ENCODE peak calls at places on chromosomes 2 and 18, in eight cellular contexts. I is body of pancreas, R is endodermal cell, S is sigmoid colon, Z is GM23248, L is MM.1S, J is K562, G is foreskin keratinocyte. W is an unnamed sample. For H3K4me1, the result is how much of the 10 kb centered on the place peaks cover.

GRCh38 chr2:158211516-158211915 is 109.8 kb downstream of the UPP2 start:
- DNase-seq in I (no peak), R (no peak), S (no peak), Z (peak), L (no peak), J (no peak), G (peak), W (no peak)

GRCh38 chr2:25825238-25825637 is 53.0 kb downstream of the ASXL2 start:
- DNase-seq in I (no peak), R (no peak), S (no peak), Z (no peak), L (no peak), J (no peak), G (no peak), W (no peak)

GRCh38 chr2:197793456-197793855 is 8.3 kb upstream of the BOLL start:
- DNase-seq in I (no peak), R (no peak), S (no peak), Z (no peak), L (no peak), J (no peak), G (no peak), W (no peak)

GRCh38 chr18:33959609-33960008 is 265.1 kb downstream of the NOL4 start:
- DNase-seq in I (no peak), R (no peak), S (no peak), Z (no peak), L (no peak), J (no peak), G (no peak), W (no peak)

GRCh38 chr2:75870654-75871137 is 160.0 kb upstream of the GCFC2 start:
- DNase-seq in I (no peak), R (peak), S (no peak), Z (no peak), L (peak), J (no peak), G (no peak), W (no peak)

GRCh38 chr2:55416826-55417568 is 2.7 kb downstream of the CCDC88A start:
- DNase-seq in I (no peak), R (no peak), S (no peak), Z (no peak), L (no peak), J (no peak), G (no peak), W (no peak)

GRCh38 chr2:224685120-224685519 is 31.0 kb downstream of the CCDC195 start:
- DNase-seq in I (no peak), R (no peak), S (no peak), Z (no peak), L (no peak), J (no peak), G (no peak), W (no peak)

GRCh38 chr2:23287250-23287704 is 97.7 kb upstream of the KLHL29 start:
- DNase-seq in I (no peak), R (no peak), S (peak), Z (peak), L (no peak), J (no peak), G (peak), W (no peak)

GRCh38 chr2:208879666-208880065 is 473.1 kb downstream of the PTH2R start:
- DNase-seq in I (no peak), R (no peak), S (no peak), Z (no peak), L (no peak), J (no peak), G (peak), W (no peak)

GRCh38 chr18:2302628-2303516 is 268.4 kb downstream of the METTL4 start:
- DNase-seq in I (no peak), R (no peak), S (no peak), Z (peak), L (no peak), J (peak), G (peak), W (no peak)

GRCh38 chr2:237299897-237300296 is 114.1 kb downstream of the COL6A3 start:
- DNase-seq in I (no peak), R (no peak), S (no peak), Z (peak), L (no peak), J (no peak), G (peak), W (no peak)

GRCh38 chr18:34909637-34910364 is 131.4 kb upstream of the MAPRE2 start:
- DNase-seq in I (no peak), R (no peak), S (no peak), Z (peak), L (no peak), J (no peak), G (no peak), W (no peak)

GRCh38 chr2:143942486-143942885 is 577.4 kb downstream of the ZEB2 start:
- DNase-seq in I (no peak), R (no peak), S (no peak), Z (no peak), L (no peak), J (no peak), G (no peak), W (no peak)

GRCh38 chr2:33267745-33268144 is 208.7 kb upstream of the RASGRP3 start:
- DNase-seq in I (no peak), R (no peak), S (no peak), Z (peak), L (no peak), J (no peak), G (no peak), W (no peak)

GRCh38 chr2:174836345-174836999 is 72.2 kb upstream of the CHRNA1 start:
- DNase-seq in I (no peak), R (no peak), S (no peak), Z (peak), L (no peak), J (no peak), G (peak), W (no peak)

GRCh38 chr2:241842067-241842415 is 16.7 kb downstream of the PDCD1 start:
- DNase-seq in I (no peak), R (peak), S (peak), Z (no peak), L (no peak), J (no peak), G (no peak), W (no peak)

GRCh38 chr2:190538201-190538600 is 3.7 kb upstream of the NEMP2 start:
- DNase-seq in I (no peak), R (no peak), S (no peak), Z (no peak), L (no peak), J (no peak), G (no peak), W (no peak)

GRCh38 chr2:105854972-105855371 is 110.3 kb downstream of the NCK2 start:
- DNase-seq in I (no peak), R (no peak), S (no peak), Z (no peak), L (no peak), J (no peak), G (no peak), W (no peak)

GRCh38 chr2:54457326-54458023 is 1.3 kb downstream of the SPTBN1 start:
- DNase-seq in I (peak), R (peak), S (peak), Z (peak), L (peak), J (no peak), G (peak), W (no peak)

GRCh38 chr2:15979759-15980604 is 39.6 kb downstream of the MYCN start:
- DNase-seq in I (no peak), R (no peak), S (peak), Z (no peak), L (no peak), J (no peak), G (no peak), W (no peak)

GRCh38 chr2:2769481-2770431 is 438.7 kb upstream of the MYT1L start:
- DNase-seq in I (peak), R (no peak), S (peak), Z (no peak), L (no peak), J (no peak), G (peak), W (peak)

GRCh38 chr18:71665131-71665530 is 879.0 kb downstream of the CBLN2 start:
- DNase-seq in I (no peak), R (no peak), S (no peak), Z (no peak), L (no peak), J (no peak), G (peak), W (no peak)

GRCh38 chr2:10344105-10345066 is 41.7 kb downstream of the HPCAL1 start:
- DNase-seq in I (no peak), R (no peak), S (no peak), Z (peak), L (no peak), J (no peak), G (no peak), W (no peak)

GRCh38 chr2:37654932-37655331 is 16.5 kb downstream of the CDC42EP3 start:
- DNase-seq in I (no peak), R (no peak), S (no peak), Z (no peak), L (peak), J (no peak), G (no peak), W (no peak)

GRCh38 chr2:10357770-10358169 is 55.1 kb downstream of the HPCAL1 start:
- DNase-seq in I (no peak), R (no peak), S (no peak), Z (no peak), L (no peak), J (no peak), G (no peak), W (no peak)

GRCh38 chr18:78794031-78794430 is 185.6 kb upstream of the SALL3 start:
- DNase-seq in I (no peak), R (no peak), S (peak), Z (peak), L (no peak), J (no peak), G (no peak), W (no peak)

GRCh38 chr2:58354230-58354629 is 113.1 kb upstream of the FANCL start:
- DNase-seq in I (no peak), R (no peak), S (no peak), Z (no peak), L (no peak), J (no peak), G (no peak), W (no peak)

GRCh38 chr2:8537572-8538155 is 144.2 kb upstream of the ID2 start:
- DNase-seq in I (no peak), R (peak), S (no peak), Z (no peak), L (no peak), J (no peak), G (no peak), W (no peak)

GRCh38 chr2:118577202-118577601 is 270.2 kb downstream of the EN1 start:
- DNase-seq in I (no peak), R (no peak), S (no peak), Z (peak), L (no peak), J (no peak), G (no peak), W (no peak)

GRCh38 chr18:57050314-57050949 is 96.5 kb upstream of the BOD1L2 start:
- DNase-seq in I (no peak), R (no peak), S (no peak), Z (no peak), L (no peak), J (no peak), G (no peak), W (peak)

GRCh38 chr18:56709463-56709862 is 58.3 kb downstream of the WDR7 start:
- DNase-seq in I (no peak), R (peak), S (no peak), Z (peak), L (peak), J (peak), G (peak), W (no peak)

GRCh38 chr18:61816071-61816470 is 76.7 kb downstream of the RNF152 start:
- DNase-seq in I (no peak), R (no peak), S (no peak), Z (no peak), L (no peak), J (no peak), G (no peak), W (no peak)

GRCh38 chr2:229363126-229363814 is 92.2 kb upstream of the PID1 start:
- DNase-seq in I (no peak), R (no peak), S (no peak), Z (peak), L (no peak), J (no peak), G (peak), W (no peak)

GRCh38 chr18:45722899-45723298 is 1.1 kb upstream of the SLC14A1 start:
- DNase-seq in I (peak), R (peak), S (peak), Z (peak), L (peak), J (peak), G (peak), W (peak)

GRCh38 chr2:68428746-68429145 is 38.3 kb downstream of the FBXO48 start:
- DNase-seq in I (no peak), R (no peak), S (no peak), Z (no peak), L (no peak), J (no peak), G (no peak), W (no peak)

GRCh38 chr2:68426446-68426845 is 40.6 kb downstream of the FBXO48 start:
- DNase-seq in I (no peak), R (no peak), S (no peak), Z (no peak), L (no peak), J (no peak), G (no peak), W (no peak)

GRCh38 chr2:68429311-68429826 is 37.7 kb downstream of the FBXO48 start:
- DNase-seq in I (no peak), R (no peak), S (no peak), Z (no peak), L (no peak), J (peak), G (peak), W (no peak)

GRCh38 chr2:68426885-68427579 is 40.1 kb downstream of the FBXO48 start:
- DNase-seq in I (no peak), R (no peak), S (no peak), Z (no peak), L (peak), J (no peak), G (no peak), W (no peak)

GRCh38 chr2:68428132-68428531 is 39.0 kb downstream of the FBXO48 start:
- DNase-seq in I (no peak), R (no peak), S (no peak), Z (no peak), L (no peak), J (no peak), G (no peak), W (no peak)
- H3K4me1 ChIP-seq in I (under half), R (under half), S (under half), Z (under half), L (half or more), J (under half), G (under half), W (under half)

DNA sequence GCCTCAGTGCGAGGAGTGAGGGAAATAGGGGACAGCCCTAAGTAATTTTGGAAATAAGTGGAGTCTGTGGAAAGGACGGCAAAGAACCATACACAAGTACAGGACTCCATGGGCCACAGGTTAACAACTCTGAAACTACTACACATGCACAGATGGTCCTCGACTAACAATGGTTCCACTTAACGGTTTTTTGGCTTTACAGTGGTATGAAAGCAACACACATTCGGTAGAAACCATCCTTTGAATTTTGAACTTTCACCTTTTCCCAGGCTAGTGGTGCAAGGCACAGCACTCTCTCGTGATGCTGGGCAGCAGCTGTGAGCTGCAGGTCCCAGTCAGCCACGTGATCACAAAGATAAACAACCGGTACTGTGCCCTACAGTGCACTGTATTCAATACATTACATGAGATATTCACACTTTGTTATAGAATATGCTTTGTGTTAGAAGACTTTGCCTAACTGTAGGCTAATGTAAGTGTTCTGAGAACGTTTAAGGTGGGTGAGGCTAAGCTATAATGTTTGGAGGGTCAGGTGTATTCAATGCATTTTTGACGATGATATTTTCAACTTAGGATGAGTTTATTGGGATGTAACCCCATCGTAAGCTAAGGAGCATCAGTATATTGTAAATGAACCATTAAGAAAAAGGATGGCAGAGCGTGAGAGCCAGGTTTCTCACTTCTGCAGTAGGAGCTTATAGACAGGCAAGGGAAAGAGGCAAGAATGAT is 44.6 kb downstream of the TBC1D8 start:
- DNase-seq in I (peak), R (no peak), S (no peak), Z (no peak), L (no peak), J (no peak), G (no peak), W (peak)
- H3K4me1 ChIP-seq in I (half or more), R (under half), S (under half), Z (under half), L (under half), J (under half), G (under half), W (under half)

GRCh38 chr2:42924436-42924897 is 132.1 kb upstream of the HAAO start:
- DNase-seq in I (no peak), R (no peak), S (no peak), Z (no peak), L (no peak), J (no peak), G (no peak), W (no peak)

GRCh38 chr2:42922790-42923631 is 130.6 kb upstream of the HAAO start:
- DNase-seq in I (no peak), R (peak), S (peak), Z (peak), L (no peak), J (no peak), G (peak), W (no peak)

GRCh38 chr2:42925742-42926437 is 133.5 kb upstream of the HAAO start:
- DNase-seq in I (peak), R (no peak), S (no peak), Z (peak), L (no peak), J (no peak), G (no peak), W (peak)

GRCh38 chr2:42922293-42922692 is 129.9 kb upstream of the HAAO start:
- DNase-seq in I (no peak), R (no peak), S (peak), Z (no peak), L (no peak), J (no peak), G (no peak), W (no peak)

GRCh38 chr2:42923632-42924425 is 131.4 kb upstream of the HAAO start:
- DNase-seq in I (no peak), R (no peak), S (no peak), Z (peak), L (no peak), J (no peak), G (no peak), W (no peak)
- H3K4me1 ChIP-seq in I (half or more), R (half or more), S (half or more), Z (half or more), L (under half), J (half or more), G (under half), W (under half)

GRCh38 chr2:101714098-101714497 is 16.6 kb downstream of the MAP4K4 start:
- DNase-seq in I (no peak), R (no peak), S (no peak), Z (no peak), L (no peak), J (no peak), G (no peak), W (no peak)

GRCh38 chr2:101720732-101721131 is 23.2 kb downstream of the MAP4K4 start:
- DNase-seq in I (no peak), R (no peak), S (no peak), Z (peak), L (no peak), J (no peak), G (no peak), W (no peak)

GRCh38 chr2:101718993-101719571 is 21.6 kb downstream of the MAP4K4 start:
- DNase-seq in I (no peak), R (no peak), S (no peak), Z (peak), L (no peak), J (no peak), G (peak), W (no peak)

GRCh38 chr2:101717041-101717817 is 19.7 kb downstream of the MAP4K4 start:
- DNase-seq in I (no peak), R (peak), S (no peak), Z (no peak), L (no peak), J (no peak), G (no peak), W (no peak)

GRCh38 chr2:101718479-101718878 is 21.0 kb downstream of the MAP4K4 start:
- DNase-seq in I (no peak), R (peak), S (no peak), Z (no peak), L (no peak), J (no peak), G (no peak), W (no peak)
- H3K4me1 ChIP-seq in I (under half), R (under half), S (under half), Z (under half), L (under half), J (under half), G (under half), W (under half)

DNA sequence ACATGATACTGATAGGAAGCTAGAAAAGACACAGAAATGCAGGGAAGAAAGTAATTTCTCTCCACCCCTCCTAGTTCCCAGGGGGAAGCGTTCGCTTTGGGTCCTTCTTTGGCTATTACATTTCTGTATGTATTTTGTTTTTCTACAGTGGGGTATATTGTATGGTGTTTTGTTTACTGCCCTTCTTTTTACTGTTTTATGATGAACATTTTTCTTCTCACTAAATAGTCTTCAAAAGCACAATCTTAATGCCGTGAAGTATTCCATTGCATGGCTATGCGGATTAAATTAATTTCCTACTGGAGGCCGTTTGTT is 354 bp upstream of the TMBIM1 start:
- DNase-seq in I (no peak), R (no peak), S (no peak), Z (no peak), L (no peak), J (no peak), G (no peak), W (no peak)
- H3K4me1 ChIP-seq in I (half or more), R (under half), S (under half), Z (under half), L (half or more), J (under half), G (under half), W (under half)

GRCh38 chr2:134277223-134277622 is 23.4 kb downstream of the MGAT5 start:
- DNase-seq in I (no peak), R (no peak), S (no peak), Z (no peak), L (no peak), J (no peak), G (no peak), W (no peak)
- H3K4me1 ChIP-seq in I (under half), R (under half), S (under half), Z (under half), L (under half), J (under half), G (under half), W (under half)

GRCh38 chr2:218814540-218815243 is 16.9 kb downstream of the PRKAG3 start:
- DNase-seq in I (no peak), R (no peak), S (no peak), Z (no peak), L (no peak), J (no peak), G (no peak), W (peak)
- H3K4me1 ChIP-seq in I (under half), R (under half), S (under half), Z (under half), L (under half), J (under half), G (under half), W (under half)

GRCh38 chr2:207315131-207315530 is 149.4 kb upstream of the KLF7 start:
- DNase-seq in I (no peak), R (no peak), S (no peak), Z (peak), L (no peak), J (no peak), G (no peak), W (no peak)
- H3K4me1 ChIP-seq in I (under half), R (under half), S (under half), Z (under half), L (under half), J (under half), G (under half), W (under half)

GRCh38 chr2:109242654-109243331 is 113.8 kb downstream of the SH3RF3 start:
- DNase-seq in I (peak), R (no peak), S (peak), Z (peak), L (no peak), J (no peak), G (peak), W (no peak)

GRCh38 chr2:109246176-109246575 is 117.2 kb downstream of the SH3RF3 start:
- DNase-seq in I (no peak), R (no peak), S (no peak), Z (no peak), L (no peak), J (no peak), G (no peak), W (no peak)

GRCh38 chr2:109244750-109245382 is 115.9 kb downstream of the SH3RF3 start:
- DNase-seq in I (no peak), R (no peak), S (no peak), Z (no peak), L (no peak), J (no peak), G (no peak), W (no peak)

GRCh38 chr2:109242222-109242653 is 113.2 kb downstream of the SH3RF3 start:
- DNase-seq in I (no peak), R (no peak), S (peak), Z (peak), L (no peak), J (no peak), G (no peak), W (no peak)

GRCh38 chr2:109243526-109244425 is 114.8 kb downstream of the SH3RF3 start:
- DNase-seq in I (no peak), R (no peak), S (no peak), Z (peak), L (no peak), J (no peak), G (no peak), W (no peak)
- H3K4me1 ChIP-seq in I (under half), R (under half), S (half or more), Z (under half), L (under half), J (under half), G (under half), W (under half)